ENCODE peak calls at places on chromosome 21, in nine cellular contexts. W is breast epithelium, T is SK-N-SH, G is transverse colon, C is HepG2, N is spleen, H is stomach, J is GM23338, Q is H1. I is an unnamed sample. For H3K4me1, the result is how much of the 10 kb centered on the place peaks cover.

GRCh38 chr21:29436143-29436542 is 137.4 kb downstream of the BACH1 start:
- DNase-seq in J (peak), T (no peak), G (no peak), Q (no peak), N (peak), H (no peak), W (no peak), C (no peak), I (no peak)

GRCh38 chr21:25024639-25025038 is 582.6 kb downstream of the MRPL39 start:
- DNase-seq in G (no peak), C (no peak), H (no peak), W (no peak), T (no peak), J (peak), N (no peak), Q (no peak), I (no peak)

GRCh38 chr21:26469789-26470188 is 103.3 kb downstream of the CYYR1 start:
- DNase-seq in C (no peak), H (no peak), G (no peak), T (no peak), W (no peak), Q (no peak), N (no peak), J (no peak), I (no peak)

GRCh38 chr21:38297193-38297592 is 40.4 kb downstream of the KCNJ15 start:
- DNase-seq in J (no peak), N (no peak), H (no peak), W (peak), T (no peak), G (no peak), C (no peak), Q (no peak), I (no peak)

GRCh38 chr21:20083925-20084324 is 914.3 kb upstream of the NCAM2 start:
- DNase-seq in T (no peak), H (no peak), Q (no peak), W (no peak), G (no peak), C (no peak), N (no peak), J (no peak), I (no peak)

GRCh38 chr21:30713786-30714185 is 4.8 kb downstream of the KRTAP21-3 start:
- DNase-seq in W (no peak), H (no peak), T (no peak), G (no peak), Q (no peak), J (no peak), C (no peak), N (no peak), I (no peak)

GRCh38 chr21:23452384-23453083 is 2154.7 kb downstream of the MRPL39 start:
- DNase-seq in C (no peak), N (no peak), J (peak), Q (peak), G (no peak), W (no peak), H (no peak), T (no peak), I (no peak)

GRCh38 chr21:15003463-15004135 is 61.2 kb downstream of the NRIP1 start:
- DNase-seq in G (no peak), W (no peak), J (peak), Q (no peak), T (no peak), H (no peak), N (no peak), C (no peak), I (no peak)

GRCh38 chr21:38942617-38943245 is 137.0 kb downstream of the ETS2 start:
- DNase-seq in H (no peak), T (no peak), W (no peak), C (no peak), Q (no peak), J (no peak), N (no peak), G (no peak), I (no peak)

GRCh38 chr21:21063828-21064227 is 65.6 kb downstream of the NCAM2 start:
- DNase-seq in H (no peak), W (no peak), C (no peak), J (no peak), G (no peak), T (no peak), Q (no peak), N (no peak), I (no peak)

GRCh38 chr21:27423073-27423472 is 456.2 kb upstream of the ADAMTS5 start:
- DNase-seq in T (no peak), J (no peak), G (peak), Q (no peak), H (peak), C (no peak), W (peak), N (no peak), I (no peak)

DNA sequence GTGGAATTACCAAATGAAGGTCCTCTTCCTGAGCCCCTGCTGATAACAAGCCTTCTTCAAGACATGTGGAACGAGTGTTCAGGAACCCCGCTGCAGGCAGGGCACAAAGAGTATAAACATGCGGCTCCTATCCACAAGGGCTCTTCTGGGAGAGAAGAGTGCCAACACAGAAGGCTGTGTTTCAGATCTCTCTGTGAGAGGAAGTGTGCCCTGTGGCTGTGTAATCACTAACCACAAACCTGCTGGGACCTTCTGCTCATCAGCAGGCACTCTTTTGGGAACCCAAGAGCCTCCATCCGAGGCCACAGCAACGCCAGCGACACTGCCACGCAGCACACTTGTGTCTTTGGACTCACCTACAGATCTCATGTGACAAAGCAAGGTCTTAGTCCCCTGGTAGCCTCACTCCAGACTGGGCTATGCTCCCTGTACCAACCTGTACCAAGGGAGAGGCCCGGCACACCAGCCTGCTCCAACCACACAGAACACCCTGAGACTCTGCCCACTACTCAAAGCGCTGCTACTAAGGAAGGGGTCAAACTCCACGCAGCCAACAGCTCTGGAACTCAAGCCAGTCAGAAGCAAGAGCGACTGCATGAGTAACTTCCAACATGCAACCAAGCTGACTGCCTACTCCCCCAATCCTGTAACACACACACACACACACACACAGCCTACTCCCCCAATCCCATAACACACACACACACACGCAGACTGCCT is 7.8 kb downstream of the PTTG1IP start:
- DNase-seq in J (no peak), Q (no peak), H (peak), T (no peak), W (no peak), C (no peak), N (peak), G (no peak), I (no peak)
- H3K4me1 ChIP-seq in J (under half), Q (under half), H (half or more), T (under half), W (under half), C (half or more), N (half or more), G (under half), I (under half)

DNA sequence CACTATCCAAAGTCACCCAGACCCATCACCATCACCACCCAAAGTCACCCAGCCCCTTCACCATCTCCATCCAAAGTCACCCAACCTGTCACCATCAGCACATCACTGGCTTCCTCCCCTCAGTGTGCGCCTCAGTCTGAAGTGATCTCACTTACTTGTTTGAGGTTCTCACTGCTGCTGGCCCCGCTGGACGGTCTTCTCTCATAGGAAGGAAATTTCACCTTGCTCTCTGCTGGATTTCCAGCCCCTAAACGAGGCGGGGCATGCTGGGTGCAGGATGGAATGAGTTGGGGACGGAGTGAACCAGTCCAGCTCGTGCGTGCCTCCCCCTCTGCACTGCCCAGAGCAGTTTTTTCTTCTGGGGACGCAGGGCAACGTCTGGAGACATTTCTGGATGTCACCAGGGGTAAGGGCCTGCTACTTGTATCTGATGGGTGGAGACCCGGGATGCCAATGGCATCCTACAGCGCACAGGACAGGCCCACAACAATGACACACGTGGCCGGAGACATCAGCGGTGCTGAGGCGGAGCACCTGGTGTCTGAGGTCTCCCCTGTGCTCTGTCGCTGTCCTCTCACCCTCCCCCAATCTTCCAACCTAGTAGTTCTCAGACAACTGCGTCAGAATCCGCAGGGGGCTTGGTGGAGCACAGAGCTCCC is 38.6 kb downstream of the PDE9A start:
- DNase-seq in T (no peak), H (no peak), C (no peak), N (peak), Q (no peak), J (no peak), G (no peak), W (no peak), I (no peak)
- TF ChIP-seq POLR2AphosphoS5 in T (no peak), H (no peak), C (no peak), N (no peak), Q (no peak), J (no peak), G (no peak), W (no peak), I (no peak)

GRCh38 chr21:45457161-45457831 is 52.3 kb downstream of the COL18A1 start:
- DNase-seq in N (peak), J (no peak), H (no peak), W (no peak), T (no peak), C (no peak), G (no peak), Q (no peak), I (no peak)

GRCh38 chr21:45456014-45456835 is 51.3 kb downstream of the COL18A1 start:
- DNase-seq in Q (no peak), C (no peak), N (peak), G (no peak), T (no peak), W (no peak), H (no peak), J (no peak), I (no peak)

GRCh38 chr21:45458281-45459170 is 53.6 kb downstream of the COL18A1 start:
- DNase-seq in Q (no peak), C (no peak), H (no peak), T (no peak), G (no peak), N (peak), J (no peak), W (no peak), I (no peak)

GRCh38 chr21:45456836-45457160 is 51.8 kb downstream of the COL18A1 start:
- DNase-seq in H (no peak), Q (no peak), G (no peak), W (no peak), N (peak), T (no peak), J (no peak), C (no peak), I (no peak)

DNA sequence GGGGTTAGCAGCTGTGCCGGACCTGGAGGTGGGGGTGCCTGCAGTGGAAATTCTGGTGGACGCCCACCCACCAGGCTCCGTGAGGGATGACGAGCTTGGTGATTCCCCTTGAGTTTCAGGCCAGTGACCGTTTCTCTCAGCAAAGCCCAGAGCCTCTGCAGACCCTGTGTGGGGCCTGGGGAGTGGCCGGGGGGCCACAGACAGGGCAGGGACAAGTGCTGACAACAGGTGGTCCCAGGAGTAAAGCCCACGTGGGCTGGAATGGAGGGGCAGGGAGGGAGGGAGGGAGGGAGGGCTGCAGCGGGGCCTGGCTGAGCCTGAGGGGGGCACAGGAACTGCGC is 52.8 kb downstream of the COL18A1 start:
- DNase-seq in C (no peak), G (no peak), J (no peak), W (no peak), T (no peak), Q (no peak), N (no peak), H (no peak), I (no peak)
- H3K4me1 ChIP-seq in C (half or more), G (under half), J (under half), W (under half), T (under half), Q (under half), N (under half), H (under half), I (under half)

DNA sequence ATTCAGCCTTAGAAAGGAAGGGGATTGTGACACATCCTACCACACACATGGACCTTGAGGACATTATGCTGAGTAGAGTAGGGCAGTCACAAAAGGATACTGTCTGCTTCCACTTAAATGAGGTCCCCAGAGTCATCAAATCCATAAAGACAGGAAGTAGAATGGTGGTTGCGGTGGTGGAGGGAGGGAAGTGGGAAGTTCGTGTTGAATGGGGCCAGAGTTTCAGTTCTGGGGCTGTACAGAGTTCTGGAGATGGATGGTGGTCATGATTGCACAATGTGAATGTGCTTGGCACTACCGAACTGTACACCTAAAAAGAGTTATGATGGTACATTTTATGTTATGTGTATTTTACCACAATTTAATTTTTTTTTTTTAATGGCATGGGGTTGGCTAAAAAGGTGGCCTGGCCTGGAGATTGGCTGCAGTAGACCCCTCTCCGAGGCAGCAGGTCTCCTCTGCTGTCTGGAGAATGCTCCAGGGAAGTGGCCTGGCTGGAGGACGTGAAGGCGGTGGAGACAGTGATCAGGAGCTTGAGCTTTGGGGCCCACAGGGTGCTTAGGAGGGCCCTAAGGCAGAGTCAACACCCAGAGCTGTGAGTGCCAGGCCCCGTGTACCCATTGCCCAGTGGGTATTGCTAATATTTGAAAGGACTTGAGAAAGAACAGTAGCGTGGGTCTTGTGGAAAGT is 30.4 kb downstream of the IFNGR2 start:
- DNase-seq in C (no peak), Q (no peak), T (no peak), J (no peak), W (no peak), G (no peak), N (no peak), H (no peak), I (no peak)
- TF ChIP-seq POLR2AphosphoS5 in C (no peak), Q (no peak), T (no peak), J (no peak), W (peak), G (no peak), N (no peak), H (no peak), I (no peak)

GRCh38 chr21:42232176-42232825 is 13.4 kb downstream of the ABCG1 start:
- DNase-seq in Q (no peak), G (no peak), H (no peak), W (no peak), J (no peak), N (peak), T (no peak), C (no peak), I (no peak)
- H3K4me1 ChIP-seq in Q (under half), G (half or more), H (half or more), W (under half), J (under half), N (half or more), T (half or more), C (under half), I (under half)

GRCh38 chr21:31741116-31741515 is 9.2 kb upstream of the SCAF4 start:
- DNase-seq in Q (no peak), W (no peak), J (no peak), C (no peak), H (no peak), N (no peak), G (no peak), T (no peak), I (no peak)
- TF ChIP-seq POLR2AphosphoS5 in Q (no peak), W (no peak), J (no peak), C (no peak), H (no peak), N (no peak), G (no peak), T (no peak), I (no peak)

GRCh38 chr21:40658237-40658636 is 188.7 kb downstream of the DSCAM start:
- DNase-seq in W (no peak), G (no peak), H (no peak), Q (no peak), C (no peak), J (no peak), N (no peak), T (no peak), I (no peak)
- H3K4me1 ChIP-seq in W (under half), G (under half), H (under half), Q (under half), C (under half), J (under half), N (under half), T (under half), I (under half)

GRCh38 chr21:18451679-18452078 is 48.1 kb upstream of the TMPRSS15 start:
- DNase-seq in H (no peak), Q (no peak), J (no peak), W (no peak), G (no peak), T (no peak), N (no peak), C (no peak), I (no peak)
- TF ChIP-seq POLR2AphosphoS5 in H (no peak), Q (no peak), J (no peak), W (no peak), G (no peak), T (no peak), N (no peak), C (no peak), I (no peak)

GRCh38 chr21:44931137-44931500 is 8.7 kb upstream of the SLX9 start:
- DNase-seq in G (peak), N (peak), J (peak), C (no peak), H (no peak), W (no peak), Q (no peak), T (peak), I (no peak)

GRCh38 chr21:44932366-44933181 is 7.3 kb upstream of the SLX9 start:
- DNase-seq in T (peak), Q (no peak), H (no peak), W (no peak), J (no peak), C (no peak), N (peak), G (peak), I (no peak)

GRCh38 chr21:44930543-44930981 is 9.3 kb upstream of the SLX9 start:
- DNase-seq in J (no peak), C (no peak), G (peak), N (peak), T (no peak), W (no peak), Q (no peak), H (no peak), I (no peak)

GRCh38 chr21:44933199-44933937 is 6.5 kb upstream of the SLX9 start:
- DNase-seq in W (no peak), T (no peak), Q (no peak), C (no peak), N (peak), G (no peak), H (no peak), J (no peak), I (no peak)

DNA sequence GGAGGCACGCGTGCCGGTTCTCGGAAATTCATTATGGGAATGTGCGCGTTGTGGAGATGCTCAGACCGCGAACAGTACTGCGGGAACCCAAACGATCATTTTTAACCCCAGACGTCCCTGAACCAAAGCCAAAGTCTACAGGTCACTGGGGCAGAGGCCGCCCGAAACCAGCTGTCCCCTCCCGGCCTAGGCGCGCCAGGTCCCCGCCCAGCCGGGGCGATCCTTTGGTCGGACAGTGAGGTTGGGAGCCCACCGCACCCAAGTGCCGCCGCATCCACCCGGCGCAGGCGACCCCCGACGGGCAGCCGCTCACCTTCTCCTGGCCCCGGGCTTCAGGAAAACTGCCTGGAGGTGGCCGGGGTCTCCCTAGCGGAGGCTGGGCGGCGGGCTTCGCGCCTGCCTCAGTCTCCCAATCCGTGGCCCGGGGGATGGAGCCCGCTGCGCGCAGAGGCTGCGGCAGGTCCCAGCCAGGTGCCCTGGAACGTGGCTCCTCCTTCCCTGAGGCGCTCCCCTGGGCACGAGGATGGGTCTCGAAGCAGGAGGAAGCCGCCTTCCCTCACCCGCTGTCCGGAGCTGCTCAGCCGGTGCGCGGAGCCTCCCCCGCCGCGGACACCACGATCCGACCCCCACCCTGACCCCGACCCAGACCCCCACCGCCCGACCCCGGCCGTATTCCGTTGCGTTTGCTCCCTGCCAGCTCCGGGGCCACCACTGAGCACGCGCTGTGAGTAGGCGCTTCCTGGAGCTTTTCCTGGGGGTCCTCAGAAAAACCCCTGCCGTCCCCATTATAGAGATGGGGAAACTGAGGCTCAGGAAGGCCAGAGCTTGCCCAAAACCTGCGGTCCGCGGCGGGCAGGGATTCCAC is 8.1 kb upstream of the SLX9 start:
- DNase-seq in T (no peak), W (no peak), J (no peak), Q (no peak), G (no peak), C (no peak), H (no peak), N (peak), I (no peak)
- H3K4me1 ChIP-seq in T (under half), W (under half), J (under half), Q (under half), G (under half), C (half or more), H (half or more), N (half or more), I (under half)

I was measured in HCT116.